ENCODE peak calls at places on chromosome 2, in seven cellular contexts. J is colonic mucosa, K is mesenchymal stem cell, L is IMR-90, U is GM23338, I is brain microvascular endothelial cell, H is keratinocyte. B is an unnamed sample.

GRCh38 chr2:163850036-163850435 is 114.2 kb upstream of the FIGN start:
- DNase-seq in J (no peak), K (no peak), L (no peak), U (no peak), I (no peak), H (no peak), B (no peak)

GRCh38 chr2:47805850-47806249 is 22.9 kb downstream of the MSH6 start:
- DNase-seq in J (no peak), K (no peak), L (no peak), U (no peak), I (no peak), H (no peak), B (no peak)

GRCh38 chr2:76268928-76269327 is 558.2 kb upstream of the GCFC2 start:
- DNase-seq in J (no peak), K (peak), L (peak), U (no peak), I (no peak), H (no peak), B (no peak)

GRCh38 chr2:129748653-129749052 is 230.8 kb upstream of the RAB6C start:
- DNase-seq in J (no peak), K (no peak), L (no peak), U (peak), I (no peak), H (no peak), B (no peak)

GRCh38 chr2:44759823-44760222 is 181.7 kb upstream of the SIX3 start:
- DNase-seq in J (no peak), K (no peak), L (peak), U (no peak), I (peak), H (no peak), B (no peak)

GRCh38 chr2:163863073-163863472 is 127.3 kb upstream of the FIGN start:
- DNase-seq in J (no peak), K (no peak), L (no peak), U (no peak), I (no peak), H (no peak), B (no peak)

GRCh38 chr2:62306751-62307468 is 111.0 kb downstream of the B3GNT2 start:
- DNase-seq in J (peak), K (peak), L (peak), U (no peak), I (peak), H (no peak), B (peak)

GRCh38 chr2:25041928-25042320 is at the start of gene EFR3B:
- DNase-seq in J (peak), K (peak), L (peak), U (peak), I (peak), H (peak), B (peak)

GRCh38 chr2:121810959-121811853 is 55.8 kb downstream of the TSN start:
- DNase-seq in J (peak), K (peak), L (peak), U (peak), I (peak), H (no peak), B (peak)

GRCh38 chr2:120596191-120596781 is 139.4 kb upstream of the GLI2 start:
- DNase-seq in J (no peak), K (no peak), L (no peak), U (no peak), I (no peak), H (no peak), B (no peak)

GRCh38 chr2:162293122-162293781 is 25.2 kb downstream of the IFIH1 start:
- DNase-seq in J (no peak), K (no peak), L (peak), U (no peak), I (no peak), H (no peak), B (no peak)

GRCh38 chr2:108288534-108289106 is at the start of gene SULT1C2:
- DNase-seq in J (peak), K (no peak), L (peak), U (peak), I (peak), H (no peak), B (no peak)

GRCh38 chr2:218855305-218856167 is 4.1 kb upstream of the WNT6 start:
- DNase-seq in J (no peak), K (no peak), L (no peak), U (no peak), I (no peak), H (no peak), B (no peak)

GRCh38 chr2:123073371-123073770 is 951.7 kb upstream of the CNTNAP5 start:
- DNase-seq in J (no peak), K (peak), L (no peak), U (no peak), I (no peak), H (no peak), B (no peak)

GRCh38 chr2:138455275-138455674 is 46.3 kb upstream of the SPOPL start:
- DNase-seq in J (no peak), K (no peak), L (no peak), U (no peak), I (no peak), H (no peak), B (no peak)

GRCh38 chr2:207423886-207424285 is 105.9 kb upstream of the CREB1 start:
- DNase-seq in J (no peak), K (peak), L (peak), U (no peak), I (peak), H (peak), B (no peak)

GRCh38 chr2:152405206-152406118 is 70.5 kb downstream of the FMNL2 start:
- DNase-seq in J (peak), K (peak), L (peak), U (no peak), I (no peak), H (no peak), B (peak)

GRCh38 chr2:85769236-85769986 is 15.6 kb downstream of the ATOH8 start:
- DNase-seq in J (no peak), K (no peak), L (no peak), U (peak), I (no peak), H (no peak), B (no peak)

GRCh38 chr2:24304098-24304497 is 56.2 kb downstream of the ITSN2 start:
- DNase-seq in J (peak), K (peak), L (peak), U (peak), I (peak), H (no peak), B (no peak)

GRCh38 chr2:147294825-147295392 is 549.9 kb upstream of the ACVR2A start:
- DNase-seq in J (no peak), K (no peak), L (no peak), U (no peak), I (no peak), H (no peak), B (peak)

GRCh38 chr2:3465844-3466481 is 53.4 kb downstream of the ADI1 start:
- DNase-seq in J (no peak), K (peak), L (peak), U (no peak), I (peak), H (no peak), B (peak)

GRCh38 chr2:224973112-224974016 is 68.9 kb downstream of the DOCK10 start:
- DNase-seq in J (peak), K (no peak), L (no peak), U (peak), I (no peak), H (no peak), B (peak)

GRCh38 chr2:43133708-43134570 is 92.5 kb downstream of the ZFP36L2 start:
- DNase-seq in J (peak), K (no peak), L (no peak), U (no peak), I (no peak), H (no peak), B (no peak)

GRCh38 chr2:240166761-240167587 is 26.5 kb upstream of the OTOS start:
- DNase-seq in J (no peak), K (no peak), L (no peak), U (no peak), I (no peak), H (no peak), B (no peak)

GRCh38 chr2:144505245-144505801 is 14.6 kb downstream of the ZEB2 start:
- DNase-seq in J (no peak), K (no peak), L (no peak), U (no peak), I (no peak), H (no peak), B (no peak)

GRCh38 chr2:232483296-232483922 is 4.2 kb downstream of the ECEL1 start:
- DNase-seq in J (no peak), K (no peak), L (no peak), U (no peak), I (no peak), H (no peak), B (no peak)

GRCh38 chr2:127094509-127095366 is 12.2 kb downstream of the BIN1 start:
- DNase-seq in J (peak), K (peak), L (peak), U (peak), I (no peak), H (no peak), B (peak)

GRCh38 chr2:160996584-160996983 is 163.6 kb upstream of the TANK start:
- DNase-seq in J (no peak), K (no peak), L (no peak), U (no peak), I (no peak), H (no peak), B (no peak)

GRCh38 chr2:160989778-160990177 is 170.4 kb upstream of the TANK start:
- DNase-seq in J (no peak), K (no peak), L (no peak), U (no peak), I (no peak), H (no peak), B (no peak)

GRCh38 chr2:160993543-160994090 is 166.6 kb upstream of the TANK start:
- DNase-seq in J (no peak), K (no peak), L (no peak), U (no peak), I (peak), H (no peak), B (no peak)

GRCh38 chr2:160994141-160995002 is 165.9 kb upstream of the TANK start:
- DNase-seq in J (peak), K (peak), L (peak), U (peak), I (peak), H (peak), B (peak)
- H3K27ac ChIP-seq in J (no peak), K (no peak), L (no peak), U (no peak), I (peak), H (no peak), B (no peak)

GRCh38 chr2:101697794-101698418 is 399 bp downstream of the MAP4K4 start:
- DNase-seq in J (peak), K (no peak), L (no peak), U (peak), I (no peak), H (no peak), B (no peak)
- H3K27ac ChIP-seq in J (peak), K (peak), L (peak), U (no peak), I (peak), H (peak), B (peak)

DNA sequence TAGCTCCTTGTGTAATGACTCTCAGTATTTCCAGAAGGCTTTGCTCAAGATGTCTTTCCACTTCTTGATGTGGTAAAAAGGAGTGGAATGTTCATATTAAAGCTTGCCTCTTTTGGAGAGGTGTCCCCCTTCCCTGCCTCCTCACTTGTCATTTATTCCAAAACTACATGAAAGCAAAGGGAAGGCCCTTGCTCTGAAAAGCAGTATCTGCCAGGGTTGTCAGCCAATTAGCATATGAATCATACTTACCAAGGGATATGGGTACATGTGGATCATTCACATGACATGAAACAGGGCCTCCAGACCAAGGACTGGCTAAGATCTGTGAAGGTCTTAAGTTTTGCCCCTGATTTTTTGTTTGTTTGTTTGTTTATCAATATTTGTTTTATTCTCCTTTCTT is 31.3 kb downstream of the ANXA4 start:
- DNase-seq in J (no peak), K (peak), L (peak), U (peak), I (peak), H (no peak), B (no peak)
- H3K27ac ChIP-seq in J (peak), K (no peak), L (no peak), U (peak), I (no peak), H (peak), B (no peak)

GRCh38 chr2:98849113-98849512 is 86.9 kb downstream of the CRACDL start:
- DNase-seq in J (no peak), K (no peak), L (no peak), U (no peak), I (no peak), H (no peak), B (no peak)
- H3K27ac ChIP-seq in J (no peak), K (no peak), L (no peak), U (no peak), I (no peak), H (no peak), B (no peak)

GRCh38 chr2:53127061-53127650 is 640.4 kb upstream of the CHAC2 start:
- DNase-seq in J (peak), K (no peak), L (no peak), U (no peak), I (no peak), H (no peak), B (no peak)

GRCh38 chr2:53131416-53131815 is 636.2 kb upstream of the CHAC2 start:
- DNase-seq in J (no peak), K (peak), L (peak), U (peak), I (peak), H (peak), B (no peak)

GRCh38 chr2:53130441-53130943 is 637.1 kb upstream of the CHAC2 start:
- DNase-seq in J (no peak), K (peak), L (peak), U (no peak), I (peak), H (peak), B (no peak)

DNA sequence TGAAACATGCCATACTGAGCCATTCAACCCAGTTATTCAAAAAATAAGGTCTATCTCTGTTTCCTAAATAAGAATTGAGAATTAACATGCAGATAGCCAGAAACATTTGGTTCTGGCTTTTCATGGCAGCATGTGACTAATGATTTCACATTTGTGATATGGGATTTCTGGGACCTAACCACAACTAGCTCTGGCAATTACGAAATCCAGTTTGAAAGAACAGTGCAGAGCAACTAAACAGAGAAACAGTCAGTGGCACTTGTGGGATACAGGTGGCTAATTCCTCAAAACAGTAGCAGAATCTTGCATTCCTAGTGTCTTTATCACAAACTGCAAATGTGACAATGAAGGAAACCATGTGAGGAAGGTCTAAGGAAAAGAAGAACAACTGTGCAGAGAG is 637.8 kb upstream of the CHAC2 start:
- DNase-seq in J (no peak), K (peak), L (peak), U (no peak), I (peak), H (peak), B (peak)
- H3K27ac ChIP-seq in J (no peak), K (peak), L (no peak), U (no peak), I (peak), H (peak), B (peak)

GRCh38 chr2:198073253-198073652 is 268.9 kb downstream of the PLCL1 start:
- DNase-seq in J (no peak), K (no peak), L (no peak), U (no peak), I (no peak), H (no peak), B (no peak)

GRCh38 chr2:198080872-198081271 is 276.5 kb downstream of the PLCL1 start:
- DNase-seq in J (no peak), K (no peak), L (no peak), U (no peak), I (no peak), H (no peak), B (no peak)

GRCh38 chr2:198072655-198073054 is 268.3 kb downstream of the PLCL1 start:
- DNase-seq in J (no peak), K (no peak), L (no peak), U (no peak), I (no peak), H (no peak), B (no peak)

GRCh38 chr2:198077477-198077876 is 273.1 kb downstream of the PLCL1 start:
- DNase-seq in J (no peak), K (no peak), L (no peak), U (no peak), I (no peak), H (no peak), B (no peak)
- H3K27ac ChIP-seq in J (no peak), K (no peak), L (no peak), U (no peak), I (no peak), H (no peak), B (no peak)

GRCh38 chr2:234259440-234259839 is 208.9 kb downstream of the SPP2 start:
- DNase-seq in J (no peak), K (no peak), L (no peak), U (no peak), I (no peak), H (no peak), B (peak)

GRCh38 chr2:234261736-234262135 is 211.2 kb downstream of the SPP2 start:
- DNase-seq in J (no peak), K (no peak), L (no peak), U (no peak), I (no peak), H (no peak), B (no peak)

GRCh38 chr2:234257859-234258561 is 207.5 kb downstream of the SPP2 start:
- DNase-seq in J (peak), K (peak), L (peak), U (peak), I (peak), H (peak), B (peak)

GRCh38 chr2:234256516-234256915 is 206.0 kb downstream of the SPP2 start:
- DNase-seq in J (no peak), K (no peak), L (no peak), U (peak), I (no peak), H (peak), B (peak)

DNA sequence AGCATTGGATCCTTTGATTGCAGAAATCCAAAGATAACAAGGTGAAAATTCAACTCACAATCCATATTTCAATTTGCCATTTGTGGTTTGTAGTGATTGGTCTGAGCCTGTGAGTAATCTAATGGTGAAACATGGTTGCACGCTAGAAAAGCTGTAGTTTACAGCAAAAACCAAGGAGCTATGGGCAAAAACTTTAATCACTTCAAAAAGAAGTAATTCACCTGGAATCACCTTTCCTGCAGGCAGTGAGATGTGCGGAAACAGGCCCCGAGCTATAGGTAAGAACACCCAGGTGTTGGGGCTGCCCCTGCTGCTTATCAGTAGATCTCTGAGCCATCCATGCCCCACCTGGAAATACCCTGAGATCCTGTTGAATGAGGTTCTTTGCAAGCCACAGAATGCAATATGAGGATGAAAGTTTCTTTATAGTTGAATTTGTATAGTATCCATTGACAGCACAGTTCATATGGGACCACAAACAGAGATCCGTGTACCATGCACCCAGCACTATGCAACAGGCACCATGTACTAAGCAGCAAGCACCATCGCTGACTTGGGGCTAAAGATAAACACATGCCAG is 208.2 kb downstream of the SPP2 start:
- DNase-seq in J (no peak), K (peak), L (peak), U (no peak), I (peak), H (peak), B (peak)
- H3K27ac ChIP-seq in J (no peak), K (peak), L (peak), U (no peak), I (peak), H (peak), B (peak)

B was measured in PC-9.